ENCODE peak calls at places on chromosome X, in four cellular contexts. One of them, this sample, is unnamed.

GRCh38 chrX:43974736-43975135 is 1.5 kb upstream of the NDP start:
- DNase-seq in K562: no peak
- DNase-seq in HepG2: no peak
- DNase-seq in GM12878: no peak
- DNase-seq in this sample: no peak

GRCh38 chrX:134431894-134432293 is 28.1 kb upstream of the HPRT1 start:
- DNase-seq in GM12878: no peak
- DNase-seq in K562: no peak
- DNase-seq in HepG2: no peak
- DNase-seq in this sample: no peak

GRCh38 chrX:47452112-47452511 is 30.9 kb downstream of the ZNF41 start:
- DNase-seq in GM12878: no peak
- DNase-seq in K562: no peak
- DNase-seq in HepG2: no peak
- DNase-seq in this sample: no peak

GRCh38 chrX:24014388-24015018 is 12.5 kb downstream of the KLHL15 start:
- DNase-seq in GM12878: peak
- DNase-seq in HepG2: no peak
- DNase-seq in K562: no peak
- DNase-seq in this sample: no peak

GRCh38 chrX:13778916-13779315 is 38.0 kb downstream of the GPM6B start:
- DNase-seq in HepG2: no peak
- DNase-seq in GM12878: no peak
- DNase-seq in K562: no peak
- DNase-seq in this sample: no peak

GRCh38 chrX:54043696-54044125 is 562 bp downstream of the PHF8 start:
- DNase-seq in K562: peak
- DNase-seq in HepG2: no peak
- DNase-seq in GM12878: no peak
- DNase-seq in this sample: peak

GRCh38 chrX:9707306-9708015 is 58.2 kb downstream of the GPR143 start:
- DNase-seq in GM12878: no peak
- DNase-seq in K562: no peak
- DNase-seq in HepG2: no peak
- DNase-seq in this sample: no peak

GRCh38 chrX:22534643-22535042 is 261.9 kb downstream of the CBLL2 start:
- DNase-seq in HepG2: no peak
- DNase-seq in GM12878: no peak
- DNase-seq in K562: no peak
- DNase-seq in this sample: no peak

GRCh38 chrX:68550193-68550592 is 51.3 kb downstream of the YIPF6 start:
- DNase-seq in HepG2: no peak
- DNase-seq in K562: peak
- DNase-seq in GM12878: no peak
- DNase-seq in this sample: no peak

GRCh38 chrX:10677490-10677889 is 57.1 kb upstream of the MID1 start:
- DNase-seq in GM12878: no peak
- DNase-seq in K562: no peak
- DNase-seq in HepG2: no peak
- DNase-seq in this sample: no peak

GRCh38 chrX:54301516-54301915 is 56.3 kb downstream of the WNK3 start:
- DNase-seq in GM12878: no peak
- DNase-seq in K562: no peak
- DNase-seq in HepG2: no peak
- DNase-seq in this sample: no peak

GRCh38 chrX:144293229-144293628 is 409.4 kb downstream of the UBE2NL start:
- DNase-seq in K562: no peak
- DNase-seq in GM12878: no peak
- DNase-seq in HepG2: no peak
- DNase-seq in this sample: no peak

GRCh38 chrX:149570668-149571067 is 16.6 kb downstream of the MAGEA9B start:
- DNase-seq in K562: no peak
- DNase-seq in GM12878: no peak
- DNase-seq in HepG2: no peak
- DNase-seq in this sample: peak

GRCh38 chrX:30153881-30154260 is 61.5 kb upstream of the MAGEB2 start:
- DNase-seq in HepG2: no peak
- DNase-seq in K562: no peak
- DNase-seq in GM12878: no peak
- DNase-seq in this sample: no peak

GRCh38 chrX:65985922-65986588 is 53.8 kb downstream of the VSIG4 start:
- DNase-seq in GM12878: peak
- DNase-seq in K562: peak
- DNase-seq in HepG2: peak
- DNase-seq in this sample: peak

GRCh38 chrX:135741192-135741715 is 26.7 kb downstream of the CT45A3 start:
- DNase-seq in GM12878: no peak
- DNase-seq in HepG2: no peak
- DNase-seq in K562: no peak
- DNase-seq in this sample: no peak

GRCh38 chrX:41906515-41907165 is 16.7 kb downstream of the CASK start:
- DNase-seq in K562: no peak
- DNase-seq in HepG2: no peak
- DNase-seq in GM12878: no peak
- DNase-seq in this sample: no peak

GRCh38 chrX:113510586-113510985 is 670.0 kb upstream of the AMOT start:
- DNase-seq in HepG2: no peak
- DNase-seq in GM12878: no peak
- DNase-seq in K562: no peak
- DNase-seq in this sample: no peak

GRCh38 chrX:75642811-75643361 is 120.0 kb upstream of the ZDHHC15 start:
- DNase-seq in K562: no peak
- DNase-seq in GM12878: no peak
- DNase-seq in HepG2: no peak
- DNase-seq in this sample: no peak

GRCh38 chrX:25083661-25084060 is 67.9 kb upstream of the ARX start:
- DNase-seq in HepG2: no peak
- DNase-seq in K562: peak
- DNase-seq in GM12878: no peak
- DNase-seq in this sample: no peak

GRCh38 chrX:97310373-97310772 is 426.7 kb downstream of the RPA4 start:
- DNase-seq in HepG2: no peak
- DNase-seq in GM12878: no peak
- DNase-seq in K562: peak
- DNase-seq in this sample: no peak

GRCh38 chrX:19761554-19762295 is 125.7 kb downstream of the SH3KBP1 start:
- DNase-seq in HepG2: no peak
- DNase-seq in GM12878: no peak
- DNase-seq in K562: no peak
- DNase-seq in this sample: no peak

GRCh38 chrX:108304210-108304609 is 134.0 kb downstream of the COL4A6 start:
- DNase-seq in GM12878: no peak
- DNase-seq in K562: peak
- DNase-seq in HepG2: no peak
- DNase-seq in this sample: peak

GRCh38 chrX:111719426-111720210 is 38.6 kb downstream of the ALG13 start:
- DNase-seq in K562: no peak
- DNase-seq in GM12878: no peak
- DNase-seq in HepG2: no peak
- DNase-seq in this sample: no peak

GRCh38 chrX:103396186-103396585 is 19.8 kb downstream of the BEX3 start:
- DNase-seq in HepG2: no peak
- DNase-seq in GM12878: no peak
- DNase-seq in K562: no peak
- DNase-seq in this sample: no peak
- TF ChIP-seq SP1 in HepG2: no peak
- TF ChIP-seq SP1 in GM12878: no peak
- TF ChIP-seq SP1 in K562: no peak
- TF ChIP-seq SP1 in this sample: no peak

GRCh38 chrX:17355976-17356375 is 19.0 kb upstream of the NHS start:
- DNase-seq in GM12878: no peak
- DNase-seq in HepG2: no peak
- DNase-seq in K562: no peak
- DNase-seq in this sample: no peak

GRCh38 chrX:17359500-17359899 is 15.5 kb upstream of the NHS start:
- DNase-seq in HepG2: no peak
- DNase-seq in K562: no peak
- DNase-seq in GM12878: no peak
- DNase-seq in this sample: no peak

GRCh38 chrX:17361620-17362019 is 13.4 kb upstream of the NHS start:
- DNase-seq in HepG2: peak
- DNase-seq in GM12878: no peak
- DNase-seq in K562: peak
- DNase-seq in this sample: peak
- TF ChIP-seq TARDBP in HepG2: no peak
- TF ChIP-seq TARDBP in GM12878: no peak
- TF ChIP-seq TARDBP in K562: no peak
- TF ChIP-seq TARDBP in this sample: no peak

DNA sequence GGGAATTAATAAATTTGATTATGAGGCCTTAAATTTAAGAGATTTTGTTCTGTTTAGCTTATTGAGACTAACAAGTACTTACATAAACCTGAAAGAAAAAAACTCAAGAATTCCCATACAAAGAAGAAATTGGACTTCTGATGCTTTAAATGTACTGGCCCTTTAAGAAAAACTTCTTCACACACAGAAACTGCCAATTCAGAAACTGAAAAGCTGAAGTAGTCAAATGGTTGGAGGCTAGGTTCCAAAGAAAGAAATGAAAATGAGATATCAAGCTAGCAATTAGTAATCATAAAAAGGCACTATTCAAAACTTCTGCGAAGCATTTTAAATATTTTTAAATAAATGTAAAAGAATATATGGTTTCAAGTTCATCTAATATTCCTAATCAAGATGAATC is 151.3 kb downstream of the THOC2 start:
- DNase-seq in K562: no peak
- DNase-seq in GM12878: no peak
- DNase-seq in HepG2: no peak
- DNase-seq in this sample: no peak
- TF ChIP-seq SP1 in K562: no peak
- TF ChIP-seq SP1 in GM12878: no peak
- TF ChIP-seq SP1 in HepG2: no peak
- TF ChIP-seq SP1 in this sample: no peak

GRCh38 chrX:131332331-131332730 is 43.2 kb upstream of the IGSF1 start:
- DNase-seq in HepG2: peak
- DNase-seq in GM12878: no peak
- DNase-seq in K562: peak
- DNase-seq in this sample: no peak
- TF ChIP-seq TARDBP in HepG2: no peak
- TF ChIP-seq TARDBP in GM12878: no peak
- TF ChIP-seq TARDBP in K562: no peak
- TF ChIP-seq TARDBP in this sample: no peak

GRCh38 chrX:152821145-152821765 is 9.3 kb downstream of the CETN2 start:
- DNase-seq in GM12878: no peak
- DNase-seq in K562: peak
- DNase-seq in HepG2: peak
- DNase-seq in this sample: peak
- TF ChIP-seq SP1 in GM12878: no peak
- TF ChIP-seq SP1 in K562: no peak
- TF ChIP-seq SP1 in HepG2: no peak
- TF ChIP-seq SP1 in this sample: no peak

GRCh38 chrX:139826065-139827044 is 106.5 kb downstream of the ATP11C start:
- DNase-seq in K562: no peak
- DNase-seq in HepG2: no peak
- DNase-seq in GM12878: no peak
- DNase-seq in this sample: no peak

GRCh38 chrX:139828037-139828436 is 104.8 kb downstream of the ATP11C start:
- DNase-seq in K562: no peak
- DNase-seq in GM12878: no peak
- DNase-seq in HepG2: peak
- DNase-seq in this sample: no peak

GRCh38 chrX:139820358-139820984 is 112.4 kb downstream of the ATP11C start:
- DNase-seq in HepG2: no peak
- DNase-seq in GM12878: no peak
- DNase-seq in K562: no peak
- DNase-seq in this sample: no peak

GRCh38 chrX:139825618-139826017 is 107.2 kb downstream of the ATP11C start:
- DNase-seq in GM12878: no peak
- DNase-seq in HepG2: no peak
- DNase-seq in K562: no peak
- DNase-seq in this sample: no peak

GRCh38 chrX:139823806-139824205 is 109.0 kb downstream of the ATP11C start:
- DNase-seq in HepG2: no peak
- DNase-seq in K562: no peak
- DNase-seq in GM12878: no peak
- DNase-seq in this sample: no peak
- TF ChIP-seq TARDBP in HepG2: no peak
- TF ChIP-seq TARDBP in K562: no peak
- TF ChIP-seq TARDBP in GM12878: no peak
- TF ChIP-seq TARDBP in this sample: no peak

GRCh38 chrX:12241026-12241425 is 102.8 kb downstream of the FRMPD4 start:
- DNase-seq in GM12878: no peak
- DNase-seq in HepG2: no peak
- DNase-seq in K562: no peak
- DNase-seq in this sample: no peak
- TF ChIP-seq SP1 in GM12878: no peak
- TF ChIP-seq SP1 in HepG2: no peak
- TF ChIP-seq SP1 in K562: no peak
- TF ChIP-seq SP1 in this sample: no peak

DNA sequence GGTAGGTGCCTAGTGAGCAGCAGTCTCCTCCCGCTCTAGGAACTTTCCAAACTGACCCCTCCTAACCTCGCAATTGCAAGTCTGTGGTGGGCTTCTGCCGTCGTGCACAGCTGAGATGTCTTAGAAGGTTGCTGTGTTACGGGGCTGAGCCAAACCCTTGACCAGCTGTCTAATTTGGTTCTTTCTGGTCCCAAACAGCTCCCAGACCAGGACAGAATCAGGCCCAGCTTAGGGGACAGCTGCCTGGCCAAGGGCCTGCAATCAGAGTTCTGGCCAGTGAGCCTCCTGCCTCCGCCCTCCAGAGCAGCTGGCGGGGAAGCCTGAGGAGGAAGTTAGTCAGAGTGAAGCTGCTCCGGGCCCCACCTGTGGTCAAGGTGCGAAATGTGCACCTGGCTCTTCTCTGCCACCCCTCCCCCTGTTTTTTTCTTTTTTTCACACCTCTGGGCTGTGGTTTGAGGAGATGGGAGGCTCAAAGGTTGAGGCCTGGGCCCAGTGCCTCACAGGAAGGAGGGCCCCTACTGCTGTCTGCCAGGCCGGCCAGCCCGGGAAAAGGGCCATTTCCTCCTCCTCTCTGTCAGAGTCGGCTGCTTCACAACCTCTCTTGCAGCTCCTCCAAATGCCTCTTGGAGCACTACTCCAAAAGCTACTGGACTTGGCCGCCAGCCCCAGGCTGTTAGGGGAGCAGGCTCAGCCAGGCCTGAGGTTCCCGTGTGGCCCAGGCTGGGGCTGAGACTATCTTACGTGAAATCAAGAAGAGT is 4.2 kb upstream of the CXCR3 start:
- DNase-seq in GM12878: peak
- DNase-seq in K562: peak
- DNase-seq in HepG2: peak
- DNase-seq in this sample: peak
- TF ChIP-seq TARDBP in GM12878: peak
- TF ChIP-seq TARDBP in K562: no peak
- TF ChIP-seq TARDBP in HepG2: no peak
- TF ChIP-seq TARDBP in this sample: no peak

GRCh38 chrX:120228187-120228908 is 22.3 kb upstream of the ZBTB33 start:
- DNase-seq in HepG2: no peak
- DNase-seq in GM12878: no peak
- DNase-seq in K562: no peak
- DNase-seq in this sample: no peak
- TF ChIP-seq SP1 in HepG2: no peak
- TF ChIP-seq SP1 in GM12878: no peak
- TF ChIP-seq SP1 in K562: no peak
- TF ChIP-seq SP1 in this sample: no peak

This sample was measured in HEK293T.